ENCODE peak calls at places on chromosomes 4 and X, in nine cellular contexts. J is psoas muscle; T is SJSA1; M is uterus; F is mesendoderm; P is fibroblast of lung; K is CD4-positive, alpha-beta memory T cell; O is CD8-positive, alpha-beta T cell; B is endodermal cell. U is an unnamed sample. For H3K36me3, the result is how much of the 10 kb centered on the place peaks cover.

GRCh38 chrX:110514498-110514897 is 155.8 kb downstream of the RTL9 start:
- DNase-seq in J (no peak), T (no peak), M (no peak), F (no peak), P (no peak), K (no peak), O (no peak), B (no peak), U (no peak)

GRCh38 chr4:82811838-82812672 is 13.5 kb upstream of the SCD5 start:
- DNase-seq in J (no peak), T (no peak), M (no peak), F (peak), P (peak), K (no peak), O (no peak), B (peak), U (no peak)

GRCh38 chr4:42339935-42340406 is 57.3 kb upstream of the SHISA3 start:
- DNase-seq in J (peak), T (no peak), M (no peak), F (no peak), P (peak), K (no peak), O (no peak), B (peak), U (peak)

GRCh38 chr4:3062466-3062865 is 11.9 kb downstream of the HTT-AS start:
- DNase-seq in J (no peak), T (no peak), M (no peak), F (no peak), P (peak), K (no peak), O (no peak), B (no peak), U (peak)

GRCh38 chr4:21012851-21013331 is 312.6 kb downstream of the PACRGL start:
- DNase-seq in J (no peak), T (no peak), M (no peak), F (peak), P (no peak), K (no peak), O (no peak), B (no peak), U (no peak)

GRCh38 chr4:110631582-110632505 is 9.0 kb upstream of the PITX2 start:
- DNase-seq in J (peak), T (no peak), M (peak), F (peak), P (peak), K (no peak), O (no peak), B (peak), U (no peak)

GRCh38 chr4:154222875-154223274 is 268.7 kb downstream of the DCHS2 start:
- DNase-seq in J (no peak), T (no peak), M (no peak), F (no peak), P (no peak), K (no peak), O (no peak), B (no peak), U (no peak)

GRCh38 chr4:180240670-180241069 is 2002.5 kb upstream of the TENM3 start:
- DNase-seq in J (no peak), T (no peak), M (no peak), F (no peak), P (no peak), K (no peak), O (no peak), B (no peak), U (no peak)

GRCh38 chr4:165177725-165178666 is 29.4 kb upstream of the KLHL2 start:
- DNase-seq in J (no peak), T (no peak), M (no peak), F (no peak), P (no peak), K (no peak), O (no peak), B (no peak), U (no peak)

GRCh38 chr4:87243426-87244053 is 23.1 kb upstream of the KLHL8 start:
- DNase-seq in J (no peak), T (no peak), M (no peak), F (peak), P (peak), K (no peak), O (no peak), B (no peak), U (no peak)

GRCh38 chr4:112593438-112594133 is 43.1 kb downstream of the ZGRF1 start:
- DNase-seq in J (no peak), T (no peak), M (no peak), F (peak), P (no peak), K (no peak), O (no peak), B (no peak), U (no peak)

GRCh38 chr4:115770046-115770543 is 656.7 kb upstream of the NDST4 start:
- DNase-seq in J (no peak), T (no peak), M (no peak), F (no peak), P (no peak), K (no peak), O (no peak), B (no peak), U (no peak)

GRCh38 chr4:26238782-26239647 is 81.8 kb upstream of the RBPJ start:
- DNase-seq in J (no peak), T (no peak), M (no peak), F (peak), P (peak), K (no peak), O (no peak), B (peak), U (no peak)

GRCh38 chr4:173919196-173919595 is 364.3 kb downstream of the FBXO8 start:
- DNase-seq in J (no peak), T (no peak), M (no peak), F (no peak), P (peak), K (no peak), O (no peak), B (no peak), U (no peak)

GRCh38 chr4:121156822-121157769 is 7.0 kb downstream of the TNIP3 start:
- DNase-seq in J (peak), T (peak), M (no peak), F (peak), P (peak), K (no peak), O (no peak), B (peak), U (no peak)

GRCh38 chrX:140817943-140818342 is 108.4 kb downstream of the LINC00632 start:
- DNase-seq in J (no peak), T (no peak), M (no peak), F (peak), P (peak), K (no peak), O (no peak), B (no peak), U (no peak)

GRCh38 chrX:39859991-39860861 is 237.5 kb downstream of the BCOR start:
- DNase-seq in J (no peak), T (peak), M (peak), F (peak), P (peak), K (peak), O (peak), B (peak), U (peak)

GRCh38 chrX:108396986-108397385 is 41.2 kb downstream of the COL4A6 start:
- DNase-seq in J (no peak), T (no peak), M (no peak), F (no peak), P (no peak), K (no peak), O (no peak), B (no peak), U (no peak)

GRCh38 chr4:63430105-63430504 is 979.1 kb downstream of the TECRL start:
- DNase-seq in J (no peak), T (no peak), M (no peak), F (no peak), P (no peak), K (no peak), O (no peak), B (no peak), U (no peak)

GRCh38 chr4:101347267-101347556 is at the start of gene PPP3CA:
- DNase-seq in J (no peak), T (no peak), M (no peak), F (no peak), P (no peak), K (no peak), O (no peak), B (no peak), U (no peak)

GRCh38 chrX:129565046-129565649 is 25.1 kb downstream of the OCRL start:
- DNase-seq in J (no peak), T (no peak), M (no peak), F (no peak), P (peak), K (no peak), O (no peak), B (peak), U (no peak)

GRCh38 chrX:129572422-129572821 is 32.4 kb downstream of the OCRL start:
- DNase-seq in J (no peak), T (no peak), M (no peak), F (no peak), P (no peak), K (no peak), O (no peak), B (no peak), U (no peak)

GRCh38 chrX:129566081-129566480 is 26.0 kb downstream of the OCRL start:
- DNase-seq in J (no peak), T (no peak), M (no peak), F (no peak), P (peak), K (no peak), O (no peak), B (no peak), U (no peak)

GRCh38 chrX:129574214-129574613 is 34.2 kb downstream of the OCRL start:
- DNase-seq in J (no peak), T (no peak), M (no peak), F (no peak), P (no peak), K (no peak), O (no peak), B (no peak), U (no peak)

DNA sequence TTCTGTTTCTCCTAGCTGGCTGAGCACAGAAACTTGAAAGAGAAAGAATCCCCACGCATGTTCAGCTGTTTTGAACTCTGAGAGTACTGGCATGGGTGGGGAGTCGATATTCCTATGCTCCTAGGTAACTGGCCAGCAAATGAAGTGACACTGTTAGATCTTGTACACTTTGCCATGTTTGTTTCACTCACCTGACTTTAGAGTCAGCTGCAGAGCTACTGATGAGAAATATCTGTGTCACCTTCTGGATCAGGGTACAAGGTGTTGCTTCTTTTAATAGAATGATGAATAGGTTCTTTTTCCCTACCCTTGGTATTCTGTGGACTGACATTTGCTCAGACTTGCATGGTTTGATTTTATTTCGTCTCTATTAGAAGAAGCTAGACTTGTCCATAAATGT is 28.3 kb downstream of the OCRL start:
- DNase-seq in J (no peak), T (no peak), M (no peak), F (no peak), P (no peak), K (no peak), O (no peak), B (no peak), U (no peak)
- H3K36me3 ChIP-seq in J (under half), T (under half), M (under half), F (under half), P (under half), K (under half), O (under half), B (under half), U (under half)

GRCh38 chrX:2701600-2701999 is 10.5 kb downstream of the CD99 start:
- DNase-seq in J (peak), T (no peak), M (no peak), F (no peak), P (no peak), K (no peak), O (no peak), B (no peak), U (no peak)
- H3K36me3 ChIP-seq in J (under half), T (half or more), M (under half), F (under half), P (under half), K (under half), O (under half), B (under half), U (under half)

DNA sequence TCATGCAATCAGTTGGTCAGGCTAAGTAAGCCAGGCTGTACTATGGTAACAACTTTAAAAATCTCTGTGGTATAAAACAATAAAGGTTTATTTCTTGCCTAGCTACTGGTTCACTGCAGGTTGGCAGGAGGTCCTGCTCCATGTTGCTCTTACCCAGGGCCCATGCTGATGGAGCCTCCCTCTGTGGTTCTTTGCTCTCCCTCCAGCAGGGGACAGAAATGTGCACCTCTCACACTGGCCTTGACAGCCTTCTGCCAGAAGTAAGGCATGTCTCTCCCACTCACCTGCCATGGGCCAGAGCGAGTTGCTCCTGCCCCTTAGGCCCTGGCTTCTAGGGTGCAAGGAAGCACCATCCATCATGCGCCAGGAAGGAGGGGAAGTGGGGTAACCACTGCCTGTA is 31.1 kb downstream of the CLDN22 start:
- DNase-seq in J (no peak), T (no peak), M (no peak), F (peak), P (no peak), K (no peak), O (no peak), B (no peak), U (no peak)
- H3K36me3 ChIP-seq in J (under half), T (half or more), M (under half), F (under half), P (under half), K (under half), O (under half), B (half or more), U (half or more)

DNA sequence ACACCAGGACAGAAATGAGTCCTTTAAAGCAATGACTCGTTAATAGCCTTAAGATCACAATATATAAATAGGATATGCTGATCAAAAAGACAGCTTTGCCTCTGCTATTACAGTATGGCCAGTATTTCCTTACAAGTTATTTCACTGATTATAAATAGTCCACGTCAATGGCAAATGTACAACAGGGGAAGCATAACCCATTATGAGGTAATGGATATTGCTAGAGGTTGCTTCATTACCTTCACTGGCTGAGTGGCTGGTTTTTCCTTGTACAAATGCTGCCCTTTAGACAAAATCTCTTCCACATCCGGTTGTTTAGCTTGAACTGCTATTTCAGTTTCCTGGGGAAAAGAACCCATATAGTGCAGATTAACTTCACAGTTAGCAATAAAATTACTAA is 764.6 kb upstream of the FTHL17 start:
- DNase-seq in J (no peak), T (no peak), M (no peak), F (no peak), P (peak), K (no peak), O (no peak), B (no peak), U (no peak)
- H3K36me3 ChIP-seq in J (under half), T (under half), M (under half), F (under half), P (under half), K (under half), O (under half), B (under half), U (under half)

DNA sequence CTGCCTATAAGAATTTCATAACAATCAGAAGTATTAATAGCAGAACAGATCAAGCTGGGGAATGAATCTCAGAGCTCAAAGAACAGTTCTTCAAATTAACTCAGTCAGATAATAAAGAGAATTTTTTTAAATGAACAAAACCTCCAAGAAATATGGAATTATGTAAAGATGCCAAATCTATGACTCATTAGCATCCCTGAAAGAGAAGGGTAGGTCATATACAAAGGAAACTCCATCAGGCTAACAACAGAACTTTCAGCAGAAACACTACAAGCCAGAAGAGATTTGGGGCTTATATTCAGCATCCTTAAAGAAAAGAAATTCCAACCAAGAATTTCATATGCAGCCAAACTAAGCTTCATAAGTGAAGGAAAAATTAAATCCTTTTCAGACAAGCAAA is 28.6 kb downstream of the CBR4 start:
- DNase-seq in J (no peak), T (no peak), M (no peak), F (no peak), P (peak), K (no peak), O (no peak), B (no peak), U (no peak)
- H3K36me3 ChIP-seq in J (under half), T (under half), M (under half), F (under half), P (under half), K (under half), O (under half), B (under half), U (under half)

GRCh38 chrX:16188687-16189086 is 21.4 kb downstream of the MAGEB17 start:
- DNase-seq in J (no peak), T (no peak), M (no peak), F (no peak), P (no peak), K (no peak), O (no peak), B (no peak), U (no peak)
- H3K36me3 ChIP-seq in J (under half), T (under half), M (under half), F (under half), P (under half), K (under half), O (under half), B (under half), U (under half)

GRCh38 chrX:26845051-26845450 is 618.1 kb downstream of the PPP4R3C start:
- DNase-seq in J (no peak), T (no peak), M (no peak), F (no peak), P (peak), K (no peak), O (no peak), B (no peak), U (no peak)

GRCh38 chrX:26851981-26852380 is 611.2 kb downstream of the PPP4R3C start:
- DNase-seq in J (no peak), T (no peak), M (no peak), F (peak), P (peak), K (no peak), O (no peak), B (no peak), U (no peak)

GRCh38 chrX:26848511-26848910 is 614.6 kb downstream of the PPP4R3C start:
- DNase-seq in J (no peak), T (no peak), M (no peak), F (no peak), P (peak), K (no peak), O (no peak), B (no peak), U (no peak)
- H3K36me3 ChIP-seq in J (under half), T (under half), M (under half), F (under half), P (under half), K (under half), O (under half), B (under half), U (under half)